ENCODE peak calls at places on chromosome 20, in four cellular contexts. One of them, this sample, is unnamed.

GRCh38 chr20:20060234-20060998 is 8.1 kb downstream of the CFAP61 start:
- DNase-seq in GM04504: no peak
- DNase-seq in stimulated activated CD4-positive, alpha-beta T cell treated with anti-CD3 and anti-CD28 coated beads, Interleukin-4, amount 100 ng/mL, for 24 hours: no peak
- DNase-seq in HuH-7: no peak
- DNase-seq in this sample: no peak

GRCh38 chr20:2708073-2708415 is 15.5 kb downstream of the EBF4 start:
- DNase-seq in HuH-7: no peak
- DNase-seq in stimulated activated CD4-positive, alpha-beta T cell treated with anti-CD3 and anti-CD28 coated beads, Interleukin-4, amount 100 ng/mL, for 24 hours: no peak
- DNase-seq in GM04504: no peak
- DNase-seq in this sample: peak

GRCh38 chr20:33305591-33306057 is 22.6 kb downstream of the BPIFB1 start:
- DNase-seq in stimulated activated CD4-positive, alpha-beta T cell treated with anti-CD3 and anti-CD28 coated beads, Interleukin-4, amount 100 ng/mL, for 24 hours: no peak
- DNase-seq in GM04504: no peak
- DNase-seq in HuH-7: no peak
- DNase-seq in this sample: no peak

GRCh38 chr20:4413314-4414045 is 308.2 kb upstream of the PRND start:
- DNase-seq in GM04504: no peak
- DNase-seq in stimulated activated CD4-positive, alpha-beta T cell treated with anti-CD3 and anti-CD28 coated beads, Interleukin-4, amount 100 ng/mL, for 24 hours: no peak
- DNase-seq in HuH-7: no peak
- DNase-seq in this sample: no peak

GRCh38 chr20:34312024-34312460 is 8.9 kb upstream of the AHCY start:
- DNase-seq in HuH-7: no peak
- DNase-seq in stimulated activated CD4-positive, alpha-beta T cell treated with anti-CD3 and anti-CD28 coated beads, Interleukin-4, amount 100 ng/mL, for 24 hours: no peak
- DNase-seq in GM04504: no peak
- DNase-seq in this sample: no peak

GRCh38 chr20:58850693-58851174 is at the start of gene GNAS-AS1:
- DNase-seq in GM04504: peak
- DNase-seq in HuH-7: peak
- DNase-seq in stimulated activated CD4-positive, alpha-beta T cell treated with anti-CD3 and anti-CD28 coated beads, Interleukin-4, amount 100 ng/mL, for 24 hours: peak
- DNase-seq in this sample: peak

GRCh38 chr20:63733579-63734081 is 2.8 kb upstream of the LIME1 start:
- DNase-seq in GM04504: no peak
- DNase-seq in HuH-7: no peak
- DNase-seq in stimulated activated CD4-positive, alpha-beta T cell treated with anti-CD3 and anti-CD28 coated beads, Interleukin-4, amount 100 ng/mL, for 24 hours: no peak
- DNase-seq in this sample: no peak

GRCh38 chr20:37406010-37406998 is 60.4 kb downstream of the SRC start:
- DNase-seq in HuH-7: peak
- DNase-seq in stimulated activated CD4-positive, alpha-beta T cell treated with anti-CD3 and anti-CD28 coated beads, Interleukin-4, amount 100 ng/mL, for 24 hours: peak
- DNase-seq in GM04504: no peak
- DNase-seq in this sample: peak

GRCh38 chr20:46131396-46131795 is 13.3 kb downstream of the CD40 start:
- DNase-seq in HuH-7: no peak
- DNase-seq in GM04504: no peak
- DNase-seq in stimulated activated CD4-positive, alpha-beta T cell treated with anti-CD3 and anti-CD28 coated beads, Interleukin-4, amount 100 ng/mL, for 24 hours: no peak
- DNase-seq in this sample: no peak

GRCh38 chr20:32236048-32236533 is 28.4 kb downstream of the POFUT1 start:
- DNase-seq in stimulated activated CD4-positive, alpha-beta T cell treated with anti-CD3 and anti-CD28 coated beads, Interleukin-4, amount 100 ng/mL, for 24 hours: no peak
- DNase-seq in HuH-7: no peak
- DNase-seq in GM04504: no peak
- DNase-seq in this sample: no peak

GRCh38 chr20:19047040-19047950 is 165.1 kb upstream of the SLC24A3 start:
- DNase-seq in stimulated activated CD4-positive, alpha-beta T cell treated with anti-CD3 and anti-CD28 coated beads, Interleukin-4, amount 100 ng/mL, for 24 hours: no peak
- DNase-seq in HuH-7: no peak
- DNase-seq in GM04504: no peak
- DNase-seq in this sample: peak

GRCh38 chr20:60857708-60858107 is 394.4 kb upstream of the CDH4 start:
- DNase-seq in HuH-7: no peak
- DNase-seq in stimulated activated CD4-positive, alpha-beta T cell treated with anti-CD3 and anti-CD28 coated beads, Interleukin-4, amount 100 ng/mL, for 24 hours: no peak
- DNase-seq in GM04504: no peak
- DNase-seq in this sample: no peak

GRCh38 chr20:4862661-4863060 is 138.6 kb downstream of the SLC23A2 start:
- DNase-seq in HuH-7: no peak
- DNase-seq in stimulated activated CD4-positive, alpha-beta T cell treated with anti-CD3 and anti-CD28 coated beads, Interleukin-4, amount 100 ng/mL, for 24 hours: no peak
- DNase-seq in GM04504: no peak
- DNase-seq in this sample: no peak

GRCh38 chr20:17751640-17752039 is 51.9 kb downstream of the BANF2 start:
- DNase-seq in GM04504: no peak
- DNase-seq in HuH-7: no peak
- DNase-seq in stimulated activated CD4-positive, alpha-beta T cell treated with anti-CD3 and anti-CD28 coated beads, Interleukin-4, amount 100 ng/mL, for 24 hours: no peak
- DNase-seq in this sample: no peak

GRCh38 chr20:44701889-44702288 is 13.3 kb upstream of the CCN5 start:
- DNase-seq in GM04504: no peak
- DNase-seq in stimulated activated CD4-positive, alpha-beta T cell treated with anti-CD3 and anti-CD28 coated beads, Interleukin-4, amount 100 ng/mL, for 24 hours: no peak
- DNase-seq in HuH-7: no peak
- DNase-seq in this sample: no peak